ENCODE peak calls at places on chromosomes 5 and 9, in five cellular contexts. T, H, G, K and W are unnamed samples.

GRCh38 chr5:36770125-36770524 is 106.4 kb upstream of the NIPBL start:
- DNase-seq in H (no peak), G (no peak), T (no peak), K (no peak), W (no peak)

GRCh38 chr5:43209833-43210232 is 17.8 kb downstream of the NIM1K start:
- DNase-seq in K (no peak), G (no peak), T (no peak), H (no peak), W (no peak)

GRCh38 chr9:12441509-12441908 is 251.7 kb upstream of the TYRP1 start:
- DNase-seq in K (no peak), G (no peak), H (no peak), T (no peak), W (no peak)

GRCh38 chr5:73482383-73483193 is 15.7 kb upstream of the BTF3 start:
- DNase-seq in H (no peak), G (no peak), K (no peak), T (no peak), W (no peak)

GRCh38 chr9:86408121-86408520 is 53.9 kb upstream of the TUT7 start:
- DNase-seq in G (no peak), H (no peak), T (no peak), K (no peak), W (no peak)

GRCh38 chr5:5891350-5891749 is 468.9 kb downstream of the ICE1 start:
- DNase-seq in T (no peak), K (no peak), G (no peak), H (no peak), W (no peak)

GRCh38 chr9:108746864-108747263 is 108.9 kb downstream of the ACTL7B start:
- DNase-seq in T (no peak), K (peak), G (no peak), H (no peak), W (no peak)

GRCh38 chr9:36149197-36149596 is 12.7 kb downstream of the GLIPR2 start:
- DNase-seq in T (no peak), K (no peak), G (no peak), H (no peak), W (no peak)

GRCh38 chr9:83296123-83296522 is 233.2 kb upstream of the RASEF start:
- DNase-seq in T (no peak), H (no peak), K (no peak), G (no peak), W (no peak)

GRCh38 chr5:167208911-167209310 is 1082.5 kb upstream of the WWC1 start:
- DNase-seq in T (no peak), G (no peak), H (no peak), K (no peak), W (no peak)

GRCh38 chr9:84788803-84789462 is 119.4 kb downstream of the NTRK2 start:
- DNase-seq in T (no peak), H (no peak), G (no peak), K (no peak), W (no peak)

GRCh38 chr9:8924529-8924928 is 1125.0 kb upstream of the DMAC1 start:
- DNase-seq in H (no peak), K (no peak), G (no peak), T (no peak), W (no peak)

GRCh38 chr5:2200261-2200965 is 317.7 kb upstream of the IRX4 start:
- DNase-seq in H (no peak), T (no peak), K (no peak), G (no peak), W (no peak)

GRCh38 chr5:145983461-145983860 is 47.1 kb downstream of the SH3RF2 start:
- DNase-seq in G (no peak), T (no peak), K (no peak), H (no peak), W (no peak)

GRCh38 chr5:141557681-141558136 is 61.1 kb downstream of the DIAPH1 start:
- DNase-seq in T (no peak), H (peak), K (peak), G (peak), W (no peak)

DNA sequence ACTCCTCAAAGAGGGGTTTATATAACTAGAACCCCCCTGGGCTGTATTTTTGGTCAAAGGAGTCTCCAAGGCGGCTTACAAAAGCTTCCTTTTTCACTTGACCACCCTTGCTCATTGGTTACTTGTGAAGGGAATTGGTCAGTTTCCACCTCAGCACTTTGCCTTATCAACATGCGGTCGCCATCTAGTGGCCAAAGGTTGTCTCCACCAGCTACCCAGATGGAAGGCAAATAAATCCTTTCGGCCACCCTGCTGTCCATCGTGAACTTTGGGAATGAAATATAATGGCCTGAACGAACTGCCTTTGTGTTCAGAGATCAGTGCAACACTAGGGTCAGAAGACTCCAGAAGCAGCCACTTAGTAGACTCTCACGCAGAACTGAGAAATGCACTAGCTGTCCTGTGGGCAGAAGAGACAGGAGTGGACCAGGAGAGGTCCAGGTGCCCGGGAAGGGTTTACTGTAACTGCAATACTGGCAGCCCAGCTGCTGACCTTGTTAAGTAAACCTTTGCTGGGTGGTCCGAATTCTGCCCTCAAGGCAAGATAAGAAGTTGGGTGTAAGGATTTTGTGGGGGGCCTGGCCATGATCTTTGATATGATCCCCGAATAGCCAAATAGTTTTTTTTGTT is 91.5 kb downstream of the PDE6A start:
- DNase-seq in T (peak), G (peak), K (peak), H (peak), W (peak)
- TF ChIP-seq TAF1 in T (no peak), G (no peak), K (no peak), H (no peak), W (no peak)

GRCh38 chr9:132725306-132725705 is 55.0 kb downstream of the GTF3C4 start:
- DNase-seq in G (no peak), K (no peak), H (no peak), T (no peak), W (no peak)
- TF ChIP-seq POLR2A in G (no peak), K (no peak), H (no peak), T (no peak), W (no peak)

GRCh38 chr9:132742821-132743311 is 72.6 kb downstream of the GTF3C4 start:
- DNase-seq in T (no peak), K (no peak), G (no peak), H (no peak), W (no peak)
- TF ChIP-seq TAF1 in T (no peak), K (no peak), G (no peak), H (no peak), W (no peak)

GRCh38 chr9:124285903-124286291 is 28.1 kb downstream of the NEK6 start:
- DNase-seq in H (no peak), G (peak), T (no peak), K (no peak), W (peak)
- TF ChIP-seq POLR2A in H (no peak), G (no peak), T (no peak), K (no peak), W (no peak)